ENCODE peak calls at places on chromosomes 1 and 21, in six cellular contexts. One of them, this sample, is unnamed.

GRCh38 chr1:219472596-219472995 is 140.3 kb downstream of the ZC3H11B start:
- DNase-seq in IMR-90: no peak
- DNase-seq in mesenchymal stem cell: no peak
- DNase-seq in H9: no peak
- DNase-seq in H1: no peak
- DNase-seq in trophoblast cell: no peak
- DNase-seq in this sample: no peak

GRCh38 chr21:45103966-45104520 is 29.7 kb downstream of the ADARB1 start:
- DNase-seq in IMR-90: no peak
- DNase-seq in mesenchymal stem cell: no peak
- DNase-seq in H9: no peak
- DNase-seq in H1: no peak
- DNase-seq in trophoblast cell: no peak
- DNase-seq in this sample: no peak

GRCh38 chr1:61083014-61083798 is 845 bp downstream of the NFIA start:
- DNase-seq in IMR-90: no peak
- DNase-seq in mesenchymal stem cell: peak
- DNase-seq in H9: no peak
- DNase-seq in H1: no peak
- DNase-seq in trophoblast cell: peak
- DNase-seq in this sample: no peak

GRCh38 chr1:10267946-10268345 is 57.6 kb downstream of the KIF1B start:
- DNase-seq in IMR-90: no peak
- DNase-seq in mesenchymal stem cell: no peak
- DNase-seq in H9: no peak
- DNase-seq in H1: no peak
- DNase-seq in trophoblast cell: no peak
- DNase-seq in this sample: no peak

GRCh38 chr1:10677508-10678364 is 118.7 kb downstream of the CASZ1 start:
- DNase-seq in IMR-90: no peak
- DNase-seq in mesenchymal stem cell: no peak
- DNase-seq in H9: no peak
- DNase-seq in H1: no peak
- DNase-seq in trophoblast cell: no peak
- DNase-seq in this sample: no peak

GRCh38 chr1:242761556-242761955 is 237.1 kb upstream of the PLD5 start:
- DNase-seq in IMR-90: no peak
- DNase-seq in mesenchymal stem cell: no peak
- DNase-seq in H9: no peak
- DNase-seq in H1: no peak
- DNase-seq in trophoblast cell: no peak
- DNase-seq in this sample: no peak

GRCh38 chr21:25234857-25235801 is 372.2 kb downstream of the MRPL39 start:
- DNase-seq in IMR-90: no peak
- DNase-seq in mesenchymal stem cell: no peak
- DNase-seq in H9: no peak
- DNase-seq in H1: no peak
- DNase-seq in trophoblast cell: no peak
- DNase-seq in this sample: no peak

GRCh38 chr1:43545686-43546387 is 15.2 kb downstream of the PTPRF start:
- DNase-seq in IMR-90: no peak
- DNase-seq in mesenchymal stem cell: peak
- DNase-seq in H9: peak
- DNase-seq in H1: no peak
- DNase-seq in trophoblast cell: peak
- DNase-seq in this sample: peak

GRCh38 chr1:59043796-59044195 is 253.1 kb upstream of the FGGY start:
- DNase-seq in IMR-90: peak
- DNase-seq in mesenchymal stem cell: peak
- DNase-seq in H9: no peak
- DNase-seq in H1: no peak
- DNase-seq in trophoblast cell: peak
- DNase-seq in this sample: no peak

GRCh38 chr1:86429830-86430229 is 5.9 kb downstream of the CLCA2 start:
- DNase-seq in IMR-90: peak
- DNase-seq in mesenchymal stem cell: peak
- DNase-seq in H9: no peak
- DNase-seq in H1: no peak
- DNase-seq in trophoblast cell: peak
- DNase-seq in this sample: no peak

GRCh38 chr1:227793948-227794812 is 21.3 kb upstream of the PRSS38 start:
- DNase-seq in IMR-90: peak
- DNase-seq in mesenchymal stem cell: peak
- DNase-seq in H9: peak
- DNase-seq in H1: peak
- DNase-seq in trophoblast cell: no peak
- DNase-seq in this sample: peak

GRCh38 chr1:109040627-109041613 is 982 bp downstream of the WDR47 start:
- DNase-seq in IMR-90: no peak
- DNase-seq in mesenchymal stem cell: peak
- DNase-seq in H9: peak
- DNase-seq in H1: no peak
- DNase-seq in trophoblast cell: peak
- DNase-seq in this sample: peak

GRCh38 chr1:206608108-206608698 is 4.1 kb downstream of the EIF2D start:
- DNase-seq in IMR-90: peak
- DNase-seq in mesenchymal stem cell: peak
- DNase-seq in H9: peak
- DNase-seq in H1: no peak
- DNase-seq in trophoblast cell: peak
- DNase-seq in this sample: peak

GRCh38 chr1:231317306-231318014 is 20.2 kb downstream of the EXOC8 start:
- DNase-seq in IMR-90: no peak
- DNase-seq in mesenchymal stem cell: no peak
- DNase-seq in H9: peak
- DNase-seq in H1: no peak
- DNase-seq in trophoblast cell: no peak
- DNase-seq in this sample: no peak

GRCh38 chr1:118272884-118273283 is 87.9 kb upstream of the SPAG17 start:
- DNase-seq in IMR-90: no peak
- DNase-seq in mesenchymal stem cell: no peak
- DNase-seq in H9: no peak
- DNase-seq in H1: no peak
- DNase-seq in trophoblast cell: no peak
- DNase-seq in this sample: no peak

GRCh38 chr1:147840909-147841308 is 61.7 kb upstream of the GJA8 start:
- DNase-seq in IMR-90: peak
- DNase-seq in mesenchymal stem cell: no peak
- DNase-seq in H9: peak
- DNase-seq in H1: no peak
- DNase-seq in trophoblast cell: peak
- DNase-seq in this sample: no peak

GRCh38 chr1:208895171-208895570 is 651.0 kb upstream of the PLXNA2 start:
- DNase-seq in IMR-90: no peak
- DNase-seq in mesenchymal stem cell: no peak
- DNase-seq in H9: no peak
- DNase-seq in H1: no peak
- DNase-seq in trophoblast cell: no peak
- DNase-seq in this sample: no peak

GRCh38 chr1:27658951-27659496 is 13.0 kb downstream of the IFI6 start:
- DNase-seq in IMR-90: peak
- DNase-seq in mesenchymal stem cell: peak
- DNase-seq in H9: peak
- DNase-seq in H1: no peak
- DNase-seq in trophoblast cell: peak
- DNase-seq in this sample: no peak

GRCh38 chr1:115701090-115701489 is 59.3 kb downstream of the VANGL1 start:
- DNase-seq in IMR-90: no peak
- DNase-seq in mesenchymal stem cell: no peak
- DNase-seq in H9: no peak
- DNase-seq in H1: no peak
- DNase-seq in trophoblast cell: no peak
- DNase-seq in this sample: no peak

GRCh38 chr1:207962716-207963428 is 51.9 kb upstream of the CD34 start:
- DNase-seq in IMR-90: no peak
- DNase-seq in mesenchymal stem cell: no peak
- DNase-seq in H9: no peak
- DNase-seq in H1: no peak
- DNase-seq in trophoblast cell: peak
- DNase-seq in this sample: no peak

GRCh38 chr1:59697138-59697811 is 117.5 kb upstream of the HOOK1 start:
- DNase-seq in IMR-90: no peak
- DNase-seq in mesenchymal stem cell: no peak
- DNase-seq in H9: no peak
- DNase-seq in H1: no peak
- DNase-seq in trophoblast cell: peak
- DNase-seq in this sample: no peak

GRCh38 chr1:234772345-234773147 is 162.6 kb upstream of the IRF2BP2 start:
- DNase-seq in IMR-90: peak
- DNase-seq in mesenchymal stem cell: peak
- DNase-seq in H9: peak
- DNase-seq in H1: peak
- DNase-seq in trophoblast cell: peak
- DNase-seq in this sample: no peak

GRCh38 chr1:86912501-86912900 is 1.4 kb downstream of the SELENOF start:
- DNase-seq in IMR-90: peak
- DNase-seq in mesenchymal stem cell: peak
- DNase-seq in H9: no peak
- DNase-seq in H1: no peak
- DNase-seq in trophoblast cell: no peak
- DNase-seq in this sample: no peak

GRCh38 chr1:215526147-215526845 is 40.8 kb upstream of the KCTD3 start:
- DNase-seq in IMR-90: peak
- DNase-seq in mesenchymal stem cell: peak
- DNase-seq in H9: no peak
- DNase-seq in H1: no peak
- DNase-seq in trophoblast cell: peak
- DNase-seq in this sample: peak

GRCh38 chr1:187413770-187414169 is 585.0 kb downstream of the PLA2G4A start:
- DNase-seq in IMR-90: peak
- DNase-seq in mesenchymal stem cell: peak
- DNase-seq in H9: no peak
- DNase-seq in H1: no peak
- DNase-seq in trophoblast cell: peak
- DNase-seq in this sample: no peak

DNA sequence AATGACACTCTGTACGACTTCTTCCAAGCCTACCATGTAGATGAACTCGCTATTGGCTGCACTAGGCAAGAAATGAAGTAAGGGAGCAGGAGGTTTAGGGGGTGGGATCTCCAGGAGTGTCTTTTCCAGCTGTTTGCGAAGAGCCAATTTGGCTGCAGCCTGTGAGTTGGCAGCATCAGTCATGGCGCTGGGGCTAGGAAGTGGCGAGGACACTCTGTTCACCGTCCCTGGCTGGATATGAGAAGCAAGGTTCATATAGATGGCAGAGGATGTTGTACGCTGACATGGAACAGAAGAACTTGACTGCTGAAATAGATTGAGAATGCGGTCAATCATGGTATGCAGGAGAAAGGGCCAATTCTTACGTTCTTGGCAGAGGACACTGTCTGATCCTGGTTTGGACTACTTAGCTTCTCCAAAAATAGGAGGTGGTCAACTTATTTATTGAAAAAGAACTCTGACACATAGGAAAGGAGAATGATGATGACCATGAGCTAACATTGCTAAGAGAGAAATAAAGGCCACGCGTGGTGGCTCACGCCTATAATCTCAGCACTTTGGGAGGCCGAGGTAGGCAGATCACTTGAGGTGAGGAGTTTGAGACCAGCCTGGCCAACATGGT is 41.2 kb downstream of the SLC27A3 start:
- DNase-seq in IMR-90: no peak
- DNase-seq in mesenchymal stem cell: no peak
- DNase-seq in H9: no peak
- DNase-seq in H1: no peak
- DNase-seq in trophoblast cell: no peak
- DNase-seq in this sample: no peak
- H3K23ac ChIP-seq in IMR-90: no peak
- H3K23ac ChIP-seq in mesenchymal stem cell: no peak
- H3K23ac ChIP-seq in H9: no peak
- H3K23ac ChIP-seq in H1: no peak
- H3K23ac ChIP-seq in trophoblast cell: no peak
- H3K23ac ChIP-seq in this sample: no peak

GRCh38 chr1:54266195-54266594 is 66.2 kb downstream of the MRPL37 start:
- DNase-seq in IMR-90: no peak
- DNase-seq in mesenchymal stem cell: no peak
- DNase-seq in H9: no peak
- DNase-seq in H1: no peak
- DNase-seq in trophoblast cell: no peak
- DNase-seq in this sample: no peak
- H3K23ac ChIP-seq in IMR-90: no peak
- H3K23ac ChIP-seq in mesenchymal stem cell: no peak
- H3K23ac ChIP-seq in H9: no peak
- H3K23ac ChIP-seq in H1: no peak
- H3K23ac ChIP-seq in trophoblast cell: no peak
- H3K23ac ChIP-seq in this sample: no peak

GRCh38 chr1:4614371-4615137 is 39.9 kb upstream of the AJAP1 start:
- DNase-seq in IMR-90: no peak
- DNase-seq in mesenchymal stem cell: no peak
- DNase-seq in H9: no peak
- DNase-seq in H1: no peak
- DNase-seq in trophoblast cell: no peak
- DNase-seq in this sample: no peak
- H3K23ac ChIP-seq in IMR-90: no peak
- H3K23ac ChIP-seq in mesenchymal stem cell: no peak
- H3K23ac ChIP-seq in H9: no peak
- H3K23ac ChIP-seq in H1: no peak
- H3K23ac ChIP-seq in trophoblast cell: no peak
- H3K23ac ChIP-seq in this sample: no peak

GRCh38 chr1:200739499-200740290 is 1.0 kb downstream of the CAMSAP2 start:
- DNase-seq in IMR-90: no peak
- DNase-seq in mesenchymal stem cell: peak
- DNase-seq in H9: no peak
- DNase-seq in H1: no peak
- DNase-seq in trophoblast cell: peak
- DNase-seq in this sample: no peak
- H3K23ac ChIP-seq in IMR-90: peak
- H3K23ac ChIP-seq in mesenchymal stem cell: peak
- H3K23ac ChIP-seq in H9: no peak
- H3K23ac ChIP-seq in H1: no peak
- H3K23ac ChIP-seq in trophoblast cell: no peak
- H3K23ac ChIP-seq in this sample: peak

GRCh38 chr1:32811917-32812316 is 5.2 kb downstream of the YARS1 start:
- DNase-seq in IMR-90: no peak
- DNase-seq in mesenchymal stem cell: no peak
- DNase-seq in H9: no peak
- DNase-seq in H1: no peak
- DNase-seq in trophoblast cell: no peak
- DNase-seq in this sample: no peak
- H3K23ac ChIP-seq in IMR-90: no peak
- H3K23ac ChIP-seq in mesenchymal stem cell: no peak
- H3K23ac ChIP-seq in H9: no peak
- H3K23ac ChIP-seq in H1: no peak
- H3K23ac ChIP-seq in trophoblast cell: no peak
- H3K23ac ChIP-seq in this sample: no peak

GRCh38 chr1:157045251-157046218 is at the start of gene ARHGEF11:
- DNase-seq in IMR-90: peak
- DNase-seq in mesenchymal stem cell: peak
- DNase-seq in H9: peak
- DNase-seq in H1: peak
- DNase-seq in trophoblast cell: peak
- DNase-seq in this sample: peak
- H3K23ac ChIP-seq in IMR-90: peak
- H3K23ac ChIP-seq in mesenchymal stem cell: peak
- H3K23ac ChIP-seq in H9: no peak
- H3K23ac ChIP-seq in H1: no peak
- H3K23ac ChIP-seq in trophoblast cell: no peak
- H3K23ac ChIP-seq in this sample: peak